ENCODE peak calls at places on chromosomes 2 and 18, in ten cellular contexts. Z, T, A, L, F, Q, I, Y, M and O are unnamed samples.

GRCh38 chr2:218853766-218854165 is 5.8 kb upstream of the WNT6 start:
- DNase-seq in Z (no peak), T (no peak), A (no peak), L (no peak), F (no peak), Q (no peak), I (no peak), Y (no peak), M (no peak), O (no peak)

GRCh38 chr2:197205590-197206215 is 104.9 kb downstream of the ANKRD44 start:
- DNase-seq in Z (no peak), T (no peak), A (peak; percentile 68), L (peak; percentile 64), F (peak; percentile 81), Q (peak; percentile 41), I (no peak), Y (peak; percentile 76), M (no peak), O (no peak)

GRCh38 chr2:96856776-96857673 is 791 bp downstream of the ANKRD39 start:
- DNase-seq in Z (no peak), T (peak; percentile 37), A (peak; percentile 60), L (no peak), F (no peak), Q (peak; percentile 55), I (no peak), Y (peak; percentile 27), M (peak; percentile 53), O (no peak)

GRCh38 chr18:76491801-76492668 is 3.0 kb downstream of the ZNF516 start:
- DNase-seq in Z (peak; percentile 30), T (peak; percentile 58), A (peak; percentile 55), L (no peak), F (no peak), Q (no peak), I (no peak), Y (no peak), M (peak; percentile 34), O (no peak)

GRCh38 chr2:76157531-76157930 is 446.8 kb upstream of the GCFC2 start:
- DNase-seq in Z (no peak), T (no peak), A (no peak), L (no peak), F (no peak), Q (no peak), I (no peak), Y (no peak), M (no peak), O (no peak)

GRCh38 chr2:118237451-118237850 is 149.2 kb downstream of the INSIG2 start:
- DNase-seq in Z (no peak), T (no peak), A (no peak), L (no peak), F (no peak), Q (no peak), I (no peak), Y (no peak), M (no peak), O (no peak)

GRCh38 chr2:238486123-238486848 is 59.6 kb downstream of the ASB1 start:
- DNase-seq in Z (no peak), T (no peak), A (no peak), L (no peak), F (no peak), Q (no peak), I (no peak), Y (no peak), M (no peak), O (no peak)

GRCh38 chr18:24878289-24878688 is 417.9 kb downstream of the HRH4 start:
- DNase-seq in Z (no peak), T (no peak), A (no peak), L (peak; percentile 14), F (no peak), Q (peak; percentile 18), I (no peak), Y (no peak), M (peak; percentile 88), O (no peak)

GRCh38 chr2:181305151-181306123 is 151.7 kb upstream of the ITGA4 start:
- DNase-seq in Z (peak; percentile 22), T (peak; percentile 62), A (peak; percentile 55), L (peak; percentile 45), F (no peak), Q (no peak), I (no peak), Y (no peak), M (no peak), O (no peak)

GRCh38 chr18:73653836-73654235 is 493.8 kb downstream of the FBXO15 start:
- DNase-seq in Z (no peak), T (no peak), A (no peak), L (no peak), F (no peak), Q (no peak), I (no peak), Y (no peak), M (no peak), O (no peak)

GRCh38 chr2:234879671-234880455 is 72.0 kb upstream of the SH3BP4 start:
- DNase-seq in Z (no peak), T (no peak), A (no peak), L (no peak), F (no peak), Q (no peak), I (peak; percentile 28), Y (no peak), M (no peak), O (peak; percentile 41)

GRCh38 chr2:43082111-43082877 is 144.1 kb downstream of the ZFP36L2 start:
- DNase-seq in Z (no peak), T (peak; percentile 89), A (no peak), L (no peak), F (no peak), Q (no peak), I (peak; percentile 71), Y (no peak), M (no peak), O (no peak)

GRCh38 chr2:150627526-150627925 is 140.1 kb upstream of the RND3 start:
- DNase-seq in Z (no peak), T (no peak), A (no peak), L (no peak), F (no peak), Q (no peak), I (no peak), Y (no peak), M (no peak), O (no peak)

GRCh38 chr2:144331652-144332355 is 188.1 kb downstream of the ZEB2 start:
- DNase-seq in Z (no peak), T (no peak), A (no peak), L (peak; percentile 58), F (no peak), Q (peak; percentile 88), I (peak; percentile 41), Y (no peak), M (no peak), O (peak; percentile 29)

GRCh38 chr2:101860157-101860556 is 131.6 kb upstream of the IL1R2 start:
- DNase-seq in Z (no peak), T (no peak), A (no peak), L (no peak), F (no peak), Q (no peak), I (no peak), Y (no peak), M (no peak), O (no peak)

GRCh38 chr2:196592331-196592911 is 47.1 kb upstream of the CCDC150 start:
- DNase-seq in Z (no peak), T (peak; percentile 32), A (peak; percentile 24), L (no peak), F (no peak), Q (no peak), I (peak; percentile 13), Y (no peak), M (peak; percentile 73), O (no peak)

GRCh38 chr2:239461551-239462515 is 61.0 kb upstream of the HDAC4 start:
- DNase-seq in Z (peak; percentile 2), T (no peak), A (peak; percentile 11), L (no peak), F (no peak), Q (no peak), I (no peak), Y (no peak), M (no peak), O (no peak)

GRCh38 chr2:173150087-173150486 is 74.4 kb downstream of the MAP3K20 start:
- DNase-seq in Z (no peak), T (no peak), A (no peak), L (no peak), F (no peak), Q (no peak), I (no peak), Y (no peak), M (no peak), O (no peak)

GRCh38 chr2:206790311-206790935 is 25.0 kb downstream of the FASTKD2 start:
- DNase-seq in Z (no peak), T (no peak), A (no peak), L (no peak), F (no peak), Q (no peak), I (no peak), Y (no peak), M (no peak), O (no peak)

GRCh38 chr2:98806266-98806697 is 75.3 kb upstream of the MGAT4A start:
- DNase-seq in Z (no peak), T (peak; percentile 91), A (no peak), L (no peak), F (no peak), Q (no peak), I (peak; percentile 39), Y (no peak), M (peak; percentile 75), O (no peak)

GRCh38 chr2:38515155-38516074 is 87.3 kb downstream of the HNRNPLL start:
- DNase-seq in Z (no peak), T (peak; percentile 76), A (no peak), L (no peak), F (no peak), Q (no peak), I (no peak), Y (no peak), M (no peak), O (no peak)

GRCh38 chr2:231605607-231606091 is 13.0 kb downstream of the TEX44 start:
- DNase-seq in Z (no peak), T (peak; percentile 71), A (no peak), L (no peak), F (no peak), Q (peak; percentile 5), I (no peak), Y (no peak), M (peak; percentile 59), O (no peak)

GRCh38 chr18:57397440-57397839 is 37.7 kb upstream of the ONECUT2 start:
- DNase-seq in Z (no peak), T (no peak), A (no peak), L (no peak), F (no peak), Q (no peak), I (no peak), Y (no peak), M (no peak), O (peak; percentile 2)

GRCh38 chr2:109558076-109558882 is 55.5 kb downstream of the SEPTIN10 start:
- DNase-seq in Z (no peak), T (no peak), A (no peak), L (no peak), F (no peak), Q (no peak), I (peak; percentile 7), Y (no peak), M (no peak), O (peak; percentile 68)

GRCh38 chr2:206083602-206084467 is 2.1 kb downstream of the INO80D start:
- DNase-seq in Z (no peak), T (no peak), A (peak; percentile 48), L (peak; percentile 40), F (peak; percentile 17), Q (no peak), I (no peak), Y (no peak), M (peak; percentile 39), O (no peak)

GRCh38 chr2:174787485-174788205 is 23.4 kb upstream of the CHRNA1 start:
- DNase-seq in Z (no peak), T (no peak), A (peak; percentile 45), L (no peak), F (no peak), Q (no peak), I (peak; percentile 83), Y (no peak), M (no peak), O (no peak)

GRCh38 chr2:200428961-200429665 is 80.8 kb downstream of the KCTD18 start:
- DNase-seq in Z (no peak), T (no peak), A (no peak), L (peak; percentile 36), F (no peak), Q (no peak), I (no peak), Y (no peak), M (no peak), O (no peak)

GRCh38 chr2:9897331-9897737 is 54.1 kb downstream of the TAF1B start:
- DNase-seq in Z (no peak), T (peak; percentile 64), A (peak; percentile 86), L (peak; percentile 18), F (no peak), Q (no peak), I (peak; percentile 57), Y (no peak), M (peak; percentile 14), O (peak; percentile 65)